ENCODE peak calls at places on chromosomes 7 and 10, in five cellular contexts. W is neural progenitor cell, H is NCI-H1417, D is left ventricle myocardium inferior, J is amniotic epithelial cell. S is an unnamed sample.

GRCh38 chr7:131726680-131727079 is 170.3 kb upstream of the PODXL start:
- DNase-seq in W (no peak), H (no peak), D (no peak), J (no peak), S (no peak)

GRCh38 chr10:69696073-69696731 is 66.2 kb downstream of the FAM241B start:
- DNase-seq in W (peak), H (no peak), D (peak), J (peak), S (peak)

GRCh38 chr7:108294595-108294994 is 161.6 kb downstream of the NRCAM start:
- DNase-seq in W (no peak), H (no peak), D (no peak), J (no peak), S (no peak)

GRCh38 chr7:111045469-111045868 is 45.5 kb upstream of the LRRN3 start:
- DNase-seq in W (peak), H (no peak), D (peak), J (peak), S (no peak)

GRCh38 chr7:78444267-78444666 is 645.7 kb downstream of the PHTF2 start:
- DNase-seq in W (no peak), H (no peak), D (no peak), J (no peak), S (no peak)

GRCh38 chr10:7045891-7046599 is 364.8 kb downstream of the SFMBT2 start:
- DNase-seq in W (no peak), H (peak), D (no peak), J (no peak), S (no peak)

GRCh38 chr7:130887182-130888016 is 153.4 kb upstream of the KLF14 start:
- DNase-seq in W (no peak), H (no peak), D (no peak), J (peak), S (peak)

GRCh38 chr10:16381083-16381482 is 55.7 kb upstream of the PTER start:
- DNase-seq in W (no peak), H (no peak), D (no peak), J (no peak), S (no peak)

GRCh38 chr7:41107330-41107937 is 595.5 kb downstream of the INHBA start:
- DNase-seq in W (no peak), H (no peak), D (no peak), J (peak), S (peak)

GRCh38 chr10:63273575-63273974 is 140.4 kb downstream of the NRBF2 start:
- DNase-seq in W (no peak), H (no peak), D (no peak), J (no peak), S (no peak)

GRCh38 chr7:92034116-92034515 is 93.5 kb downstream of the AKAP9 start:
- DNase-seq in W (no peak), H (no peak), D (no peak), J (peak), S (no peak)

GRCh38 chr7:97982647-97983046 is 7.3 kb downstream of the OCM2 start:
- DNase-seq in W (no peak), H (peak), D (no peak), J (no peak), S (peak)

GRCh38 chr10:4108693-4109092 is 323.7 kb upstream of the KLF6 start:
- DNase-seq in W (no peak), H (peak), D (no peak), J (no peak), S (no peak)

GRCh38 chr10:114879541-114880158 is 58.1 kb downstream of the FHIP2A start:
- DNase-seq in W (peak), H (no peak), D (no peak), J (peak), S (peak)

GRCh38 chr10:124231188-124232135 is 138.1 kb upstream of the CHST15 start:
- DNase-seq in W (no peak), H (no peak), D (no peak), J (no peak), S (no peak)

S was measured in ELF-1.